ENCODE peak calls at places on chromosomes 7 and 10, in four cellular contexts. J, O, K and W are unnamed samples.

GRCh38 chr7:82036146-82036886 is 266.5 kb upstream of the HGF start:
- DNase-seq in K (no peak), J (no peak), O (no peak), W (peak; percentile 73)

GRCh38 chr10:3568392-3568791 is 216.6 kb downstream of the KLF6 start:
- DNase-seq in O (no peak), J (no peak), K (no peak), W (no peak)

GRCh38 chr10:97889461-97890265 is 40.0 kb downstream of the GOLGA7B start:
- DNase-seq in O (no peak), K (peak; percentile 69), J (peak; percentile 65), W (peak; percentile 92)

GRCh38 chr10:3711918-3712317 is 73.1 kb downstream of the KLF6 start:
- DNase-seq in O (no peak), J (no peak), K (no peak), W (no peak)

GRCh38 chr10:48449501-48450232 is 143.2 kb downstream of the MAPK8 start:
- DNase-seq in K (peak; percentile 1), J (no peak), O (no peak), W (no peak)

GRCh38 chr10:62058476-62058875 is 157.0 kb downstream of the ARID5B start:
- DNase-seq in O (no peak), J (no peak), K (no peak), W (no peak)

GRCh38 chr10:105973252-105973877 is 1191.1 kb downstream of the SORCS1 start:
- DNase-seq in O (no peak), K (no peak), J (peak; percentile 34), W (no peak)

GRCh38 chr7:109694122-109694521 is 1124.4 kb downstream of the DNAJB9 start:
- DNase-seq in K (no peak), O (no peak), J (no peak), W (no peak)

GRCh38 chr7:85887133-85887532 is 700.3 kb upstream of the SEMA3D start:
- DNase-seq in O (no peak), K (no peak), J (peak; percentile 25), W (no peak)

DNA sequence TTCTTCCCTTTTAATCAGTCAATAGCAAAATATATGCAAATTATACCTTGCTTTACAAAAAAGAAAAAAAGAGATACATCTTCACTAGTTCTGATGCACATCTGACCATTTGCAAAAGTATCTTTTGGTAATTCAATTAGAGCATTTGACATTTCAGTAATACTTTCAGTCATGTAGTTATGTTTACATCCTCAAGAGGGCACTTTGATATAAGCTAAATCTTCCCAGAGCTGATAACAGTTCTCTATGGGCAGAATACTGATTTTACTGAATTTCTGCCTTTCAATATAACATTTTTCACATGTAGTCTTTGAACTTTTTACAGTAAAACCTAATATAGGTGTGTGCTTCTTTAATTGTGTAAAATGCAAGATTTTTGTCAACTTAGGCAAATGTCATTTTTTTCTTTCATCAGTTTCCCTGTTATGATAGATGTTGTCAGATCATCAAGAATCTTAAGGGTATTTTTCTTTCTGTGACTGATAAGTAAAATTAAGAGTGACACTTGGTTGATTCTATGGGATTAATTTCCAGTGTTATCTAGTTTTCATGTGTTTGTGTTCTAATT is 703.5 kb upstream of the SEMA3D start:
- DNase-seq in K (peak; percentile 46), J (peak; percentile 60), O (peak; percentile 66), W (peak; percentile 47)
- TF ChIP-seq CTCF in K (peak; percentile 75), J (peak; percentile 66), O (peak; percentile 89), W (peak; percentile 72)

GRCh38 chr10:17025444-17026295 is 103.9 kb downstream of the CUBN start:
- DNase-seq in J (no peak), O (no peak), K (peak; percentile 54), W (peak; percentile 55)
- H3K4me2 ChIP-seq in J (no peak overlapping the region), O (no peak overlapping the region), K (no peak overlapping the region), W (no peak overlapping the region)

GRCh38 chr7:116598278-116598677 is 73.4 kb downstream of the CAV1 start:
- DNase-seq in K (no peak), O (no peak), J (no peak), W (peak; percentile 35)
- TF ChIP-seq CTCF in K (peak; percentile 10), O (peak; percentile 63), J (peak; percentile 74), W (peak; percentile 65)

DNA sequence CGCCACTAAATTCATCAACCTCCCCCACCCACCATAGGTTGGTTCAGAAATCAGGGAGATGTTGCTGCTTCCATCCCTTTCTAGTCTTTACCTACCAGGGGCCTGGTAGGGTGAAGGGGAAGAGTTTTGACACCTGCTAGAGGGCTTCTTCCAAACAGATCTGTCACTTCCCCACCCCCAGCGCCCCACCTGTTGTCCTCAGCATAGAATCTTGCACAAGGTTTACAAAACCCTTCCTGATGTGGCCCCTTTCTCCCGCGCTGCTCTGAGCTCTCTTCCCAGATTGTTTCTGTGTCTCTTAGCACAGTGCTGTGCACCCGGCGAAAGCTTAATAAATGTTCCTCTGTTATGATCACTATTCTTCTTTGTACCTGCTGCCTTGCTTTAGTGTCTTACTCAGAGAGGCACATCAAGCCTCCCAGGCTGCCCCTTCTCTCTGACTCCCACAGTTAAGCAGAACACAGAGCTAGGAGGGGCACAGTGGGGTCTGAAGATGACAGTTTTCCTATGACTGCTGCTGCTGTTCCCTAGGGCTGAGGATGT is 11.2 kb upstream of the C10orf95 start:
- DNase-seq in J (no peak), O (peak; percentile 37), K (no peak), W (no peak)
- H3K4me2 ChIP-seq in J (peak overlapping the region; percentile 96), O (peak overlapping the region; percentile 97), K (peak overlapping the region; percentile 96), W (no peak overlapping the region)

DNA sequence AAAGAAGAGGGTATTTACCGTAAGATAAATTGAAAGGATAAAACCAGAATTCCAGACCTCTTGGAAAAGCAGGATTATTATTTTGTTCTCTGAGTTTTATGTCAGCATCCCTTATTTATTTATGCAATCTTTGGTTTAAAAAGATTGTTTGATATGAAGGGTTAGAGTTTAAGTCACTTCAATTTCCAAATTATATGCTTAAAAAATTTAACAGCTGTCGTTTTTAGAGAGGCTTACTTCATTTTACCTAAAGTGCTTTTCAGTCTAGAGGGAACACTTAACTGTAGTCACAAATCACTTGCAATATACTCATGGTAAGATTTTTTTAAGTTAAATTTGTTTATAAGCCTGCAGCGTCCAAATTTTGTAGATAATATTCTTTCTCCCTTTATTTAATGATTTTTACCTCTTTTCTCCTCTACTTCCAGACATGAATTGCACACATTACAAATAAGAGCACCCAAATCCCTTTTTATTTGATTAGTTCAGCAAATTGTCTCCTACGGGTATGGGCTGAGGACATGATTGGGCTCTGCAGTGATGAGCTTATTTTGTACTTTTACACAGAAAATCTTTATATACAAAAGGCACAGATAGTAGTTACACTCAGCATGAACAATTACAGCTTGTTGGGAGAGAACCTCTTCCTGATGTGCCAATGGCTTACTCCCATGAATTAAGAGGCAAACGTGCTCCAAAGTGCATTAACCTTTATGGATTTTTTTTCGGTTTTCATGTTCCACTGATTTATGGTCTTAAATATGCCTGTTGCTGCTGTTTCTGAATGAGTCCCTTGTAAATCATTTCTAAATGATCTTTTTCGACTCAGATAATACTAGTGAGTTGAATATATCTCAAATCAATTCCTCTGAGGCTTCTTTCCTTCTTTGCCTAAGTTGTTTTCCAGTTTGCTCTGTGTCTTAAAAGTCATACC is 319.3 kb upstream of the LRGUK start:
- DNase-seq in O (no peak), K (no peak), J (no peak), W (no peak)
- TF ChIP-seq CTCF in O (no peak), K (no peak), J (no peak), W (no peak)